ENCODE peak calls at places on chromosomes 5 and 9, in eight cellular contexts. B is fibroblast of pulmonary artery; N is foreskin keratinocyte; F is activated CD8-positive, alpha-beta T cell treated with anti-CD3 and anti-CD28 coated beads for 36 hours; S is AG10803; Q is body of pancreas; I is dorsolateral prefrontal cortex; Y is suprapubic skin. X is an unnamed sample.

GRCh38 chr9:135340726-135341475 is 138.7 kb upstream of the PPP1R26 start:
- DNase-seq in B (no peak), S (no peak), F (no peak), Y (peak; percentile 42), Q (no peak), N (no peak), I (peak; percentile 40), X (no peak)

GRCh38 chr5:43000198-43000840 is 39.8 kb downstream of the ANXA2R start:
- DNase-seq in N (peak; percentile 44), F (no peak), Y (no peak), Q (no peak), S (peak; percentile 50), I (no peak), B (peak; percentile 58), X (no peak)

GRCh38 chr9:97427885-97428284 is 16.0 kb downstream of the TDRD7 start:
- DNase-seq in F (no peak), S (no peak), Q (no peak), I (no peak), B (no peak), Y (no peak), N (no peak), X (no peak)

GRCh38 chr5:151678146-151678545 is 8.6 kb downstream of the SPARC start:
- DNase-seq in I (no peak), Q (no peak), B (no peak), S (peak; percentile 82), Y (no peak), N (no peak), F (no peak), X (no peak)

GRCh38 chr9:124557895-124558294 is 50.7 kb upstream of the NR5A1 start:
- DNase-seq in Q (no peak), F (no peak), I (no peak), Y (no peak), N (no peak), S (no peak), B (no peak), X (no peak)

GRCh38 chr9:85200726-85201402 is 531.3 kb downstream of the NTRK2 start:
- DNase-seq in S (peak; percentile 18), Q (peak; percentile 85), B (peak; percentile 72), I (no peak), Y (no peak), N (peak; percentile 49), F (no peak), X (no peak)

GRCh38 chr9:73023025-73023541 is 70.2 kb upstream of the ALDH1A1 start:
- DNase-seq in S (peak; percentile 73), Y (no peak), N (peak; percentile 54), B (peak; percentile 80), F (peak; percentile 49), I (peak; percentile 42), Q (peak; percentile 67), X (peak; percentile 14)

GRCh38 chr5:139180850-139181785 is 17.1 kb downstream of the SIL1 start:
- DNase-seq in I (no peak), F (no peak), B (peak; percentile 76), S (peak; percentile 71), Q (no peak), N (no peak), Y (no peak), X (no peak)

GRCh38 chr9:27471789-27472585 is 52.1 kb upstream of the IFNK start:
- DNase-seq in Y (no peak), N (no peak), I (no peak), B (no peak), S (peak; percentile 66), Q (no peak), F (no peak), X (no peak)

GRCh38 chr5:174736351-174736721 is 12.0 kb downstream of the MSX2 start:
- DNase-seq in Q (no peak), S (peak; percentile 72), F (no peak), I (no peak), Y (no peak), N (peak; percentile 72), B (peak; percentile 16), X (no peak)
- TF ChIP-seq CTCF in Q (no peak), S (no peak), F (no peak), I (no peak), Y (peak; percentile 3), N (no peak), B (no peak), X (no peak)

DNA sequence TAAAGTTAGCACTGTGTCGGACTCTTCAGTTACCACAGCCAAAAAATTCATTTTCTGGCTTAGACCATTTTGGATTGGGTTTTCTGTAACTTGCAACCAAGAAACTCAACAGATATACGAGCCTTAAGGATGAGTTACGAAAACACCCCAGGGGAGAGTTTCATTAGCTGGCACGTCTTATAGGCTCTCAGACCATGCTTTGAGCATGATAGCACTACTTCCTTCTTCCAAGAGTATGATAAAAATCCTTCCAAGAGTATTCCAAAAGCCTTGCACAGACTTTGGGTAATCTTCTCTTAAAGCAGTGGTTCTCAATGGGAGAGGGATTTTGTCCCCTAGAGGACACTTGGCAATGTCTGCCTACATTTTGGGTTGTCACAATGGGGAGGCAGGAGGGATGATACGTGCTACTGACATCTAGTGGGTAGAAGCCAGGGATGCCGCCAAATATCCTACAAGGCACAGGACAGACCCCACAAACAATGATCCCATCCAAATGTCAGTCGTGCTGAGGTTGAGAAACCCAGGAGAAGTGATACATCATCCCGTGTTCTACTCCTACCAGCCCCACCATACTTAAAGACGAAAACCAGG is 64.8 kb downstream of the SMIM23 start:
- DNase-seq in B (no peak), F (no peak), N (no peak), Q (no peak), I (no peak), S (no peak), Y (no peak), X (no peak)
- TF ChIP-seq CTCF in B (peak; percentile 35), F (no peak), N (peak; percentile 56), Q (no peak), I (peak; percentile 26), S (peak; percentile 28), Y (no peak), X (no peak)

GRCh38 chr9:110457245-110457644 is 119.6 kb upstream of the TXNDC8 start:
- DNase-seq in Y (no peak), N (no peak), B (no peak), F (no peak), S (no peak), I (no peak), Q (no peak), X (no peak)

GRCh38 chr9:110455860-110456259 is 118.2 kb upstream of the TXNDC8 start:
- DNase-seq in Q (no peak), B (no peak), S (no peak), F (no peak), I (no peak), N (no peak), Y (no peak), X (no peak)

GRCh38 chr9:110452227-110452801 is 114.7 kb upstream of the TXNDC8 start:
- DNase-seq in S (peak; percentile 3), B (peak; percentile 51), F (no peak), Y (no peak), N (peak; percentile 22), I (no peak), Q (no peak), X (no peak)
- TF ChIP-seq CTCF in S (peak; percentile 45), B (peak; percentile 46), F (peak; percentile 47), Y (no peak), N (peak; percentile 61), I (peak; percentile 53), Q (no peak), X (peak; percentile 12)

DNA sequence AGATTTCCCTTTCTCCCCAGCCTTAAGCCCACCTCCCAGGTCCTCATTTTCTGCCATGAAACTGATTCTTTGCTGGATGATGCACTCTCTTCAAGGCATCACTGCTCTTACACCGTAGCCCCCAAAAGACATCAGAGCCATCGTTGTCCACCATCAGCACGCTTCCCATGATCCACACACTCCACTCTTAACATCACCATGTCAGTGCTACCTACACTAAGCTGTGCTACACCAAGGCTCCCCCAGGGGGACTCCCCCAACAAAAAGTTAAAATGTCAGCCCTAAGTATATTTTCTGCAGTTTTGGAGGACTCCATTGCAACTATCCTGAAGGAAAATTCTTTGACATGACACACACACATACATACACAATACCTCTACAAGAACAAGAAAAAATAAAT is 34.1 kb upstream of the KIF2A start:
- DNase-seq in Q (no peak), F (peak; percentile 36), N (no peak), Y (no peak), I (no peak), S (no peak), B (no peak), X (no peak)
- TF ChIP-seq CTCF in Q (no peak), F (peak; percentile 45), N (peak; percentile 16), Y (no peak), I (no peak), S (no peak), B (no peak), X (no peak)

GRCh38 chr9:130633336-130634190 is 30.8 kb upstream of the PRDM12 start:
- DNase-seq in S (no peak), Q (no peak), N (no peak), I (peak; percentile 10), F (no peak), B (no peak), Y (no peak), X (no peak)
- TF ChIP-seq CTCF in S (no peak), Q (no peak), N (no peak), I (no peak), F (no peak), B (no peak), Y (no peak), X (no peak)

GRCh38 chr5:6710551-6711318 is 2.5 kb upstream of the TENT4A start:
- DNase-seq in Q (no peak), Y (no peak), B (no peak), F (no peak), N (no peak), I (no peak), S (no peak), X (peak; percentile 2)

GRCh38 chr5:6711409-6712135 is 1.7 kb upstream of the TENT4A start:
- DNase-seq in Y (no peak), Q (no peak), F (no peak), S (no peak), I (no peak), N (no peak), B (no peak), X (no peak)

GRCh38 chr5:6713274-6714181 is at the start of gene TENT4A:
- DNase-seq in Q (no peak), B (no peak), N (no peak), I (peak; percentile 60), F (no peak), S (peak; percentile 27), Y (no peak), X (peak; percentile 98)

GRCh38 chr5:6712582-6713273 is 504 bp upstream of the TENT4A start:
- DNase-seq in Q (peak; percentile 98), F (peak; percentile 95), Y (peak; percentile 98), I (peak; percentile 97), S (peak; percentile 95), N (peak; percentile 90), B (peak; percentile 97), X (peak; percentile 91)

DNA sequence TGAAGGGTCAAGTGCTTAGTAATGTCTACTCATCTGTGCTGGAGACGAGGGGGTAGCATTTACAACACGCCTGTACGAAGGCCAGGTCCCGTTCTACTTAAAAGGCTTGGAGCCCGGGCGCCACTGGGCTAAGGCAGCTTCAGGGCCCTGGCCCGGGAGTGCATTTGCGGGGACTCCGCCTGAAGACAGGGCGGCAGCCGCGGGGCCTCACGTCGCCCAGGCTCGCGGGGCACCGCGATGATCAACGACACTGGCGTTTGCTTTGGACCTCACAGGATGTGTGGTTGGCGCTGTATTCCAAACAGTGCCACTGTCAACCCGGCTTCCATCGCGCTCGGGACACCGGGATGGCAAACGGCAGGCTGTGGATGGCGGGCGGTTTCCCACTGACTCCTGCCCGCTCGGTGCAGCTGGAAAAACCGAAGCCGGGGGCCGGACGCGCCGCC is 1.1 kb upstream of the TENT4A start:
- DNase-seq in S (peak; percentile 60), F (peak; percentile 67), Q (peak; percentile 59), B (peak; percentile 58), I (peak; percentile 71), N (peak; percentile 49), Y (no peak), X (peak; percentile 46)
- TF ChIP-seq CTCF in S (no peak), F (no peak), Q (no peak), B (no peak), I (no peak), N (no peak), Y (no peak), X (peak; percentile 11)